ENCODE peak calls at places on chromosomes 16 and 17, in four cellular contexts. G is ACHN, Z is ELR, V is cardiac muscle cell. U is an unnamed sample.

GRCh38 chr17:30905742-30906100 is 317 bp downstream of the TEFM start:
- DNase-seq in G (peak; percentile 21), Z (peak; percentile 39), V (peak; percentile 21), U (no peak)

GRCh38 chr16:78099372-78100161 is at the start of gene WWOX:
- DNase-seq in G (peak; percentile 99), Z (peak; percentile 95), V (peak; percentile 99), U (peak; percentile 97)

GRCh38 chr17:6683081-6683684 is 30.0 kb downstream of the SLC13A5 start:
- DNase-seq in G (no peak), Z (no peak), V (no peak), U (no peak)

GRCh38 chr17:43211480-43212402 is at the start of gene TMEM106A:
- DNase-seq in Z (peak; percentile 94), G (peak; percentile 85), V (peak; percentile 83), U (peak; percentile 42)

GRCh38 chr17:14310101-14310500 is 9.2 kb downstream of the HS3ST3B1 start:
- DNase-seq in G (no peak), Z (no peak), V (no peak), U (no peak)

GRCh38 chr17:330993-331701 is 21.5 kb downstream of the RPH3AL start:
- DNase-seq in Z (no peak), G (no peak), V (no peak), U (no peak)

GRCh38 chr17:74442670-74443515 is 11.0 kb downstream of the GPRC5C start:
- DNase-seq in G (peak; percentile 15), Z (no peak), V (peak; percentile 68), U (peak; percentile 69)

GRCh38 chr17:74649909-74650308 is 26.4 kb upstream of the CD300E start:
- DNase-seq in G (no peak), V (no peak), Z (no peak), U (no peak)

GRCh38 chr17:27668488-27668823 is 37.5 kb downstream of the LGALS9 start:
- DNase-seq in Z (no peak), G (no peak), V (no peak), U (peak; percentile 3)

GRCh38 chr17:41464682-41465081 is 2.5 kb downstream of the KRT32 start:
- DNase-seq in Z (peak; percentile 94), V (peak; percentile 16), G (peak; percentile 91), U (no peak)

GRCh38 chr17:17792143-17792550 is 44.6 kb downstream of the SREBF1 start:
- DNase-seq in Z (no peak), V (no peak), G (no peak), U (peak; percentile 76)